ENCODE peak calls at places on chromosome 4, in five cellular contexts. K, G, J, L and U are unnamed samples.

GRCh38 chr4:3276961-3277360 is 15.9 kb upstream of the RGS12 start:
- DNase-seq in K (no peak), G (no peak), L (no peak), J (peak), U (no peak)

GRCh38 chr4:27027428-27027827 is 166.8 kb downstream of the STIM2 start:
- DNase-seq in L (no peak), J (no peak), K (no peak), G (no peak), U (no peak)

GRCh38 chr4:40301592-40301991 is 33.5 kb upstream of the CHRNA9 start:
- DNase-seq in L (peak), G (no peak), K (no peak), J (no peak), U (no peak)

GRCh38 chr4:113901994-113902787 is 77.3 kb downstream of the ARSJ start:
- DNase-seq in G (no peak), J (no peak), L (no peak), K (peak), U (no peak)

GRCh38 chr4:186979966-186980745 is 256.5 kb upstream of the FAT1 start:
- DNase-seq in G (no peak), J (no peak), K (no peak), L (no peak), U (no peak)

GRCh38 chr4:101014417-101014816 is 332.9 kb downstream of the PPP3CA start:
- DNase-seq in G (no peak), L (no peak), J (no peak), K (no peak), U (no peak)

GRCh38 chr4:31461425-31461824 is 741.3 kb downstream of the PCDH7 start:
- DNase-seq in J (no peak), G (peak), K (no peak), L (no peak), U (no peak)

GRCh38 chr4:113953888-113954287 is 25.6 kb downstream of the ARSJ start:
- DNase-seq in J (no peak), K (no peak), L (no peak), G (no peak), U (no peak)

GRCh38 chr4:53695540-53696463 is 104.5 kb upstream of the LNX1 start:
- DNase-seq in G (no peak), J (no peak), K (no peak), L (no peak), U (no peak)

GRCh38 chr4:75745192-75745591 is 20.8 kb downstream of the USO1 start:
- DNase-seq in J (no peak), G (peak), K (no peak), L (no peak), U (no peak)

GRCh38 chr4:89823416-89823815 is 13.5 kb downstream of the SNCA start:
- DNase-seq in L (no peak), K (no peak), G (no peak), J (no peak), U (no peak)

GRCh38 chr4:108360857-108361820 is 192.4 kb upstream of the LEF1 start:
- DNase-seq in K (no peak), G (no peak), L (no peak), J (peak), U (no peak)

GRCh38 chr4:86961605-86962295 is 26.9 kb downstream of the AFF1 start:
- DNase-seq in K (no peak), J (no peak), G (no peak), L (no peak), U (no peak)

GRCh38 chr4:26751004-26751403 is 109.6 kb upstream of the STIM2 start:
- DNase-seq in J (no peak), L (no peak), K (no peak), G (no peak), U (no peak)

GRCh38 chr4:88610771-88611170 is 18.5 kb downstream of the HERC3 start:
- DNase-seq in J (no peak), L (peak), K (no peak), G (no peak), U (no peak)

GRCh38 chr4:32172761-32173160 is 1452.6 kb downstream of the PCDH7 start:
- DNase-seq in J (no peak), G (peak), L (no peak), K (no peak), U (no peak)

GRCh38 chr4:71449878-71450277 is 111.1 kb downstream of the SLC4A4 start:
- DNase-seq in K (no peak), J (no peak), G (no peak), L (no peak), U (no peak)

GRCh38 chr4:18880850-18881249 is 859.3 kb upstream of the LCORL start:
- DNase-seq in K (no peak), J (no peak), L (no peak), G (no peak), U (no peak)

GRCh38 chr4:667545-667925 is 6.5 kb downstream of the ATP5ME start:
- DNase-seq in K (peak), L (no peak), G (no peak), J (no peak), U (no peak)

GRCh38 chr4:133157460-133158160 is 8.5 kb downstream of the PCDH10 start:
- DNase-seq in K (no peak), J (no peak), L (no peak), G (no peak), U (no peak)

GRCh38 chr4:140866492-140867005 is 110.4 kb upstream of the TBC1D9 start:
- DNase-seq in G (no peak), K (no peak), L (no peak), J (no peak), U (no peak)

GRCh38 chr4:141455651-141456050 is 180.7 kb upstream of the IL15 start:
- DNase-seq in L (no peak), G (peak), K (no peak), J (no peak), U (no peak)

GRCh38 chr4:1205641-1206298 is 33.4 kb upstream of the SPON2 start:
- DNase-seq in L (peak), K (peak), J (peak), G (no peak), U (peak)